ENCODE peak calls at places on chromosomes 12 and 14, in eight cellular contexts. X, S, P, U, G, F, Y and C are unnamed samples.
A peak's percentile ranks its signal among the peaks of the same experiment; 100 is the strongest.

GRCh38 chr12:131260251-131260905 is 306.7 kb downstream of the ADGRD1 start:
- DNase-seq in X (no peak), S (no peak), P (no peak), G (no peak), Y (no peak), F (no peak), U (no peak), C (no peak)

GRCh38 chr12:25322351-25322750 is 71.6 kb upstream of the KRAS start:
- DNase-seq in X (no peak), S (no peak), F (no peak), G (no peak), Y (no peak), U (no peak), P (no peak), C (no peak)

GRCh38 chr12:95282266-95282665 is 64.7 kb downstream of the VEZT start:
- DNase-seq in S (no peak), P (no peak), X (no peak), G (no peak), F (no peak), Y (no peak), U (no peak), C (no peak)

GRCh38 chr12:13120431-13120830 is 17.0 kb upstream of the GSG1 start:
- DNase-seq in S (no peak), F (no peak), X (no peak), P (no peak), Y (no peak), G (no peak), U (no peak), C (no peak)

GRCh38 chr12:111780615-111781014 is 13.9 kb downstream of the ALDH2 start:
- DNase-seq in X (no peak), P (no peak), Y (no peak), G (no peak), S (no peak), F (no peak), U (no peak), C (no peak)

GRCh38 chr12:49230176-49230575 is 34.7 kb upstream of the TUBA1C start:
- DNase-seq in G (no peak), S (no peak), X (no peak), U (no peak), Y (no peak), F (no peak), P (no peak), C (no peak)

GRCh38 chr14:81459421-81459820 is 59.3 kb upstream of the STON2 start:
- DNase-seq in S (no peak), P (no peak), F (no peak), U (no peak), X (no peak), Y (no peak), G (no peak), C (no peak)

GRCh38 chr12:74539261-74539660 is 1.6 kb downstream of the ATXN7L3B start:
- DNase-seq in X (no peak), F (no peak), P (no peak), G (no peak), S (no peak), Y (no peak), U (no peak), C (no peak)

GRCh38 chr12:27542628-27543027 is 18.6 kb downstream of the PPFIBP1 start:
- DNase-seq in Y (peak; percentile 94), U (no peak), S (no peak), F (no peak), X (no peak), P (no peak), G (no peak), C (no peak)

GRCh38 chr14:92680781-92681650 is 67.4 kb downstream of the LGMN start:
- DNase-seq in Y (peak; percentile 77), F (peak; percentile 56), U (peak; percentile 82), G (peak; percentile 48), S (peak; percentile 85), X (peak; percentile 84), P (peak; percentile 15), C (peak; percentile 63)

GRCh38 chr14:32738206-32738871 is 200.3 kb upstream of the NPAS3 start:
- DNase-seq in F (no peak), S (no peak), P (no peak), Y (no peak), G (no peak), X (no peak), U (no peak), C (no peak)

GRCh38 chr12:38544357-38545066 is 227.9 kb downstream of the ALG10B start:
- DNase-seq in X (no peak), F (no peak), G (no peak), U (no peak), Y (no peak), S (peak; percentile 9), P (no peak), C (no peak)

GRCh38 chr14:25406818-25407217 is 356.9 kb upstream of the STXBP6 start:
- DNase-seq in G (no peak), U (peak; percentile 2), X (no peak), P (no peak), F (no peak), S (peak; percentile 39), Y (no peak), C (no peak)

GRCh38 chr14:67464377-67464776 is 24.1 kb downstream of the TMEM229B start:
- DNase-seq in G (no peak), P (no peak), X (no peak), U (no peak), F (no peak), S (no peak), Y (no peak), C (no peak)

GRCh38 chr12:117835113-117835512 is 133.7 kb downstream of the KSR2 start:
- DNase-seq in G (no peak), X (no peak), Y (no peak), F (no peak), U (no peak), S (no peak), P (no peak), C (no peak)

GRCh38 chr12:6292606-6293005 is 17.9 kb upstream of the PLEKHG6 start:
- DNase-seq in P (no peak), G (no peak), U (no peak), X (no peak), S (no peak), F (no peak), Y (no peak), C (no peak)

GRCh38 chr12:49888461-49889151 is 15.1 kb downstream of the FAIM2 start:
- DNase-seq in F (no peak), P (no peak), U (no peak), Y (no peak), S (no peak), G (no peak), X (peak; percentile 37), C (no peak)

GRCh38 chr12:22624573-22624907 is 431 bp upstream of the ETNK1 start:
- DNase-seq in G (no peak), P (no peak), F (no peak), S (no peak), Y (no peak), U (no peak), X (peak; percentile 45), C (no peak)